ENCODE peak calls at places on chromosomes 4 and X, in five cellular contexts. E is tibial nerve, W is PC-3, X is IMR-90, Y is left ventricle myocardium inferior. N is an unnamed sample.

GRCh38 chr4:170674176-170674575 is 584.4 kb upstream of the AADAT start:
- DNase-seq in E (no peak), W (peak; percentile 21), X (peak; percentile 3), Y (no peak), N (no peak)

GRCh38 chrX:63560601-63561218 is 209.6 kb upstream of the SPIN4 start:
- DNase-seq in E (peak; percentile 12), W (peak; percentile 69), X (peak; percentile 74), Y (peak; percentile 35), N (peak; percentile 59)

GRCh38 chr4:121951570-121952110 is at the start of gene TRPC3:
- DNase-seq in E (no peak), W (no peak), X (peak; percentile 25), Y (peak; percentile 23), N (peak; percentile 31)

GRCh38 chrX:154696328-154697045 is 43.1 kb upstream of the CTAG2 start:
- DNase-seq in E (no peak), W (peak; percentile 71), X (peak; percentile 84), Y (no peak), N (no peak)

GRCh38 chr4:53640576-53641459 is 49.5 kb upstream of the LNX1 start:
- DNase-seq in E (no peak), W (no peak), X (no peak), Y (no peak), N (no peak)

GRCh38 chr4:136369073-136369472 is 1163.2 kb downstream of the PCDH18 start:
- DNase-seq in E (no peak), W (peak; percentile 63), X (peak; percentile 26), Y (no peak), N (no peak)

GRCh38 chr4:53706422-53707032 is 115.2 kb upstream of the LNX1 start:
- DNase-seq in E (no peak), W (peak; percentile 87), X (peak; percentile 71), Y (no peak), N (no peak)

GRCh38 chrX:2610246-2611170 is 80.6 kb upstream of the CD99 start:
- DNase-seq in E (no peak), W (no peak), X (peak; percentile 20), Y (no peak), N (no peak)

DNA sequence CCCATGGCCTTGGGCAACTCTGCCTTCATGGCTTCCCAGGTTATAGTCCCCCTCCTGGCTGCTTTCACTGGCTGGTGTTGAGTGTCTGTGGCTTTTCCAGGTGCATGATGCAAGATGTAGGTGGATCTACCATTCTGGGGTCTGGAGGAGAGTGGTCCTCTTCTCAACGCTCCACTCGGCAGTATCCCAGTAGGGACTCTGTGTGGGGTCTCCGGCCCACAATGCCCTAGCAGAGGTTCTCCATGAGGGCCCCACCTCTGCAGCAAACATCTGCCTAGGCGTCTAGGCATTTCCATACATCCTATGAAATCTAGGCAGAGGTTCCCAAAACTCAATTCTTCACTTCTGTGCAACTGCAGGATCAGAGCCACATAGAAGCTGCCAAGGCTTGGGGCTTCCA is 763.4 kb upstream of the EPHA5 start:
- DNase-seq in E (no peak), W (no peak), X (no peak), Y (no peak), N (no peak)
- H3K27ac ChIP-seq in E (no peak overlapping the region), W (no peak overlapping the region), X (no peak overlapping the region), Y (no peak overlapping the region), N (no peak overlapping the region)

DNA sequence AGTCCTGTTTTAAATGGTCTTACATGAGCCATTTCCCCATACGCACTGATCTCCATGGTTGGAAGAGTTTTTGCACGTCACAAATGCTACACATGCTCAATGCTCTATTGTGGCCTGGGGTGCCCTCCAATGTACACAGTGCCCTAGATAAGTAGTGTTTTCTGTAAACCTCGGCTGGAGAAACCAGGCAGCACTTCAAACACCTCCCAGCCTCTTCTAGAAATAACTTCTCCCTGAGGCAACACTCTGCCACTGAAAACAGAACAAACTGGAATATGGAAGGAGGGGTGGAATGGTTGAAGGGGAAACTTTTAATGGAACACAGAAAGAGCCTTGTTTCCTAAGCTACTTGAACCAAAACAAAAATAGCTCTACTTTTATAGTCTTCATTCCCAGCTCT is 123.9 kb upstream of the CBR4 start:
- DNase-seq in E (no peak), W (no peak), X (no peak), Y (no peak), N (no peak)
- H3K27ac ChIP-seq in E (no peak overlapping the region), W (no peak overlapping the region), X (no peak overlapping the region), Y (peak overlapping the region; percentile 70), N (no peak overlapping the region)

DNA sequence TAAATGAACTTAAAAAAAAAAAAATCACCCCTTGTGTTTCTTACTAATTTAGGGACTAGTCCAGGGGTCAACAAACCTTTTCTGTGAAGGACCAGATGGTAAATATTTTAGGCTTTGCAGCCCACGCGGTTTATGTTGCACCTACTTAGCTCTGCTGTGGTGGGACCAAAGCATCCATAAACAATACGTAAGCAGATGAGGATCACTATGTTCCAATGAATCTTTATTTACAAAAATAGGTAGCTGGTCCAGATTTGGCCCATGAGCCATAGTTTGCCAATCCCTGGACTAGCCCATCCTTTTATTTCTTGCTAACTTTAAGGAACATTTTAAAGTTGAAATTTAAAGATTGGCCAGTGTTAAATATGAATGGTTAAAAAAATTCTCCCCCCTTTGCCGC is 95.3 kb downstream of the AFF1 start:
- DNase-seq in E (no peak), W (no peak), X (no peak), Y (no peak), N (no peak)
- H3K27ac ChIP-seq in E (peak overlapping the region; percentile 79), W (no peak overlapping the region), X (no peak overlapping the region), Y (peak overlapping the region; percentile 92), N (no peak overlapping the region)

GRCh38 chrX:40172980-40173661 is 75.4 kb upstream of the BCOR start:
- DNase-seq in E (no peak), W (no peak), X (no peak), Y (no peak), N (no peak)
- H3K27ac ChIP-seq in E (peak overlapping the region; percentile 62), W (peak overlapping the region; percentile 55), X (no peak overlapping the region), Y (peak overlapping the region; percentile 97), N (peak overlapping the region; percentile 84)